ENCODE peak calls at places on chromosomes 3 and 15, in ten cellular contexts. N is thoracic aorta; Y is neural crest cell; I is B cell; B is transverse colon; F is activated CD8-positive, alpha-beta T cell treated with anti-CD3 and anti-CD28 coated beads for 36 hours; P is astrocyte of the spinal cord; K is BE2C; O is heart right ventricle; H is HFFc6. M is an unnamed sample.

GRCh38 chr3:158106773-158107461 is 697 bp upstream of the SHOX2 start:
- DNase-seq in K (peak; percentile 71), F (peak; percentile 21), O (no peak), B (no peak), N (no peak), I (no peak), Y (peak; percentile 25), P (peak; percentile 35), H (no peak), M (peak; percentile 40)

GRCh38 chr3:152786977-152787681 is 47.8 kb upstream of the P2RY1 start:
- DNase-seq in I (no peak), B (no peak), O (no peak), P (peak; percentile 20), K (no peak), F (no peak), H (no peak), N (no peak), Y (no peak), M (no peak)

GRCh38 chr15:44713006-44713966 is 2.0 kb downstream of the B2M start:
- DNase-seq in P (peak; percentile 46), H (peak; percentile 51), N (no peak), K (no peak), O (no peak), F (no peak), I (no peak), Y (no peak), B (no peak), M (no peak)

GRCh38 chr3:52495096-52495495 is at the start of gene STAB1:
- DNase-seq in I (no peak), P (no peak), B (no peak), Y (no peak), N (no peak), K (no peak), O (peak; percentile 72), H (no peak), F (no peak), M (no peak)

GRCh38 chr3:197125601-197126000 is 96.0 kb upstream of the MELTF start:
- DNase-seq in B (no peak), K (no peak), I (no peak), O (no peak), Y (no peak), F (no peak), P (peak; percentile 33), H (peak; percentile 50), N (no peak), M (no peak)

GRCh38 chr3:59432676-59433075 is 382.9 kb upstream of the CFAP20DC start:
- DNase-seq in Y (no peak), K (no peak), N (no peak), O (no peak), P (no peak), B (no peak), H (no peak), I (no peak), F (no peak), M (no peak)

GRCh38 chr3:53944019-53944418 is 52.4 kb upstream of the SELENOK start:
- DNase-seq in F (no peak), B (no peak), P (no peak), K (no peak), H (no peak), I (no peak), N (no peak), Y (no peak), O (no peak), M (no peak)

GRCh38 chr3:64316971-64317370 is 91.7 kb upstream of the PRICKLE2 start:
- DNase-seq in H (peak; percentile 19), F (no peak), N (no peak), K (no peak), P (peak; percentile 22), B (no peak), I (no peak), Y (no peak), O (no peak), M (no peak)

GRCh38 chr15:67304778-67305177 is 50.2 kb downstream of the IQCH start:
- DNase-seq in F (no peak), H (no peak), I (no peak), Y (no peak), P (no peak), K (no peak), O (no peak), N (no peak), B (no peak), M (no peak)

GRCh38 chr15:87498545-87498944 is 758.0 kb downstream of the NTRK3 start:
- DNase-seq in Y (no peak), I (no peak), K (no peak), O (no peak), N (no peak), F (no peak), P (peak; percentile 81), H (peak; percentile 46), B (no peak), M (no peak)

GRCh38 chr15:76206325-76206976 is 104.8 kb downstream of the ETFA start:
- DNase-seq in I (no peak), K (peak; percentile 98), O (peak; percentile 85), P (peak; percentile 64), B (peak; percentile 62), F (no peak), H (no peak), Y (no peak), N (peak; percentile 30), M (no peak)

GRCh38 chr3:172808969-172809546 is 58.5 kb downstream of the ECT2 start:
- DNase-seq in Y (no peak), P (peak; percentile 71), I (no peak), O (no peak), F (no peak), K (no peak), B (no peak), N (no peak), H (peak; percentile 50), M (no peak)
- TF ChIP-seq CTCF in Y (peak; percentile 72), P (no peak), I (peak; percentile 65), O (peak; percentile 38), F (peak; percentile 43), K (peak; percentile 30), B (no peak), N (peak; percentile 23), H (peak; percentile 78), M (peak; percentile 45)

GRCh38 chr3:13837751-13838150 is 42.1 kb downstream of the WNT7A start:
- DNase-seq in Y (no peak), P (no peak), N (no peak), B (no peak), H (no peak), F (no peak), O (no peak), K (no peak), I (no peak), M (no peak)

GRCh38 chr3:13835246-13835645 is 44.6 kb downstream of the WNT7A start:
- DNase-seq in O (no peak), N (no peak), H (no peak), B (no peak), P (no peak), I (no peak), Y (no peak), F (no peak), K (no peak), M (no peak)

GRCh38 chr3:13839253-13839652 is 40.6 kb downstream of the WNT7A start:
- DNase-seq in N (no peak), F (no peak), P (no peak), Y (no peak), K (no peak), B (no peak), O (no peak), I (no peak), H (no peak), M (no peak)

GRCh38 chr3:13838421-13838820 is 41.5 kb downstream of the WNT7A start:
- DNase-seq in N (no peak), P (no peak), H (no peak), F (no peak), Y (no peak), B (no peak), K (no peak), O (no peak), I (no peak), M (no peak)

GRCh38 chr3:13836658-13837587 is 42.9 kb downstream of the WNT7A start:
- DNase-seq in Y (no peak), I (no peak), B (no peak), O (no peak), P (no peak), F (no peak), N (no peak), K (no peak), H (no peak), M (no peak)
- TF ChIP-seq CTCF in Y (no peak), I (no peak), B (no peak), O (no peak), P (no peak), F (no peak), N (no peak), K (no peak), H (no peak), M (no peak)

GRCh38 chr3:100797921-100798491 is 88.7 kb downstream of the TFG start:
- DNase-seq in O (no peak), B (no peak), N (no peak), K (no peak), P (no peak), H (no peak), Y (no peak), F (no peak), I (no peak), M (no peak)

GRCh38 chr3:100802126-100802525 is 92.8 kb downstream of the TFG start:
- DNase-seq in F (no peak), Y (no peak), P (no peak), K (no peak), N (no peak), I (no peak), H (peak; percentile 49), O (no peak), B (no peak), M (no peak)

GRCh38 chr3:100796556-100796955 is 87.3 kb downstream of the TFG start:
- DNase-seq in Y (no peak), I (no peak), B (no peak), O (no peak), K (no peak), N (no peak), H (peak; percentile 22), F (no peak), P (peak; percentile 53), M (no peak)
- TF ChIP-seq CTCF in Y (no peak), I (no peak), B (no peak), O (peak; percentile 13), K (peak; percentile 34), N (peak; percentile 14), H (peak; percentile 70), F (peak; percentile 35), P (peak; percentile 42), M (no peak)

DNA sequence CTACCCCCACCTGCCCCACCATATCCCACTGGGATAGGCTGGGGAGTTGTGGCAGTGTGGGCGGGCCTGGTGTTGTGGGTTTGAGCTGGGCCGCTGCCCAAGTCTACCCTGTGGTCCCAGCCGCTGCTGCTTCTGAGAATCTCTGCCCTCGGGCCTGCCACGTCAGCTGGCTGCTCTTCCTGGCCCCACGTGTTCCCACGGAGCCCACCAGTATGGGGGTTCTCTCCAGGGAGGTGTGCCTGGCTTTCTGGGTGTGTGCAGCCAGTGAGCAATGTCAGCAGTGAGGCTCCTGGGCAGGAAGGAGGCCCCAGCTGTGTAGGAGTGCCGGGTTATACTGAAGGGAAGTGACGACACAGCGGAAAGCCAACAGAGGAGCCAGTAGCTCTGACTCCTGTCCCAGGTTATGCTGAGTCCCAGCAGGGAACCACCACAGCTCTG is 10.5 kb downstream of the GNAI2 start:
- DNase-seq in B (peak; percentile 55), I (peak; percentile 46), O (peak; percentile 45), Y (no peak), N (no peak), H (peak; percentile 99), F (peak; percentile 97), K (no peak), P (peak; percentile 98), M (no peak)
- TF ChIP-seq CTCF in B (peak; percentile 42), I (peak; percentile 50), O (peak; percentile 15), Y (peak; percentile 8), N (peak; percentile 3), H (peak; percentile 72), F (peak; percentile 37), K (no peak), P (no peak), M (peak; percentile 36)

M was measured in nephron progenitor cell.